ENCODE peak calls at places on chromosomes 3 and 15, in six cellular contexts. B is small intestine; N is CD8-positive, alpha-beta T cell; X is transverse colon; S is endodermal cell; T is hepatocyte. P is an unnamed sample.

GRCh38 chr15:41806291-41807181 is 21.4 kb upstream of the JMJD7 start:
- DNase-seq in B (peak; percentile 76), N (no peak), X (no peak), S (peak; percentile 75), T (no peak), P (no peak)

GRCh38 chr3:72591522-72592421 is 256.5 kb downstream of the SHQ1 start:
- DNase-seq in B (peak; percentile 87), N (no peak), X (peak; percentile 23), S (peak; percentile 80), T (peak; percentile 65), P (peak; percentile 83)

GRCh38 chr3:99639579-99639978 is 1.2 kb downstream of the COL8A1 start:
- DNase-seq in B (no peak), N (no peak), X (no peak), S (no peak), T (no peak), P (no peak)

GRCh38 chr3:176349706-176350105 is 847.6 kb downstream of the TBL1XR1 start:
- DNase-seq in B (no peak), N (no peak), X (no peak), S (no peak), T (no peak), P (no peak)

GRCh38 chr3:143443851-143444331 is 324.3 kb downstream of the CHST2 start:
- DNase-seq in B (peak; percentile 74), N (no peak), X (peak; percentile 70), S (no peak), T (no peak), P (no peak)

GRCh38 chr3:138418556-138419206 is 15.7 kb upstream of the ESYT3 start:
- DNase-seq in B (no peak), N (no peak), X (no peak), S (no peak), T (no peak), P (peak; percentile 19)

GRCh38 chr15:73844356-73844755 is 29.0 kb upstream of the TBC1D21 start:
- DNase-seq in B (no peak), N (no peak), X (no peak), S (peak; percentile 61), T (no peak), P (no peak)

GRCh38 chr3:79815478-79815877 is 47.7 kb upstream of the ROBO1 start:
- DNase-seq in B (no peak), N (no peak), X (no peak), S (no peak), T (no peak), P (no peak)

GRCh38 chr3:37329465-37329864 is 155.1 kb upstream of the LRRFIP2 start:
- DNase-seq in B (no peak), N (no peak), X (no peak), S (no peak), T (no peak), P (no peak)

GRCh38 chr3:122091602-122092006 is 36.4 kb downstream of the CD86 start:
- DNase-seq in B (no peak), N (no peak), X (no peak), S (no peak), T (no peak), P (no peak)

GRCh38 chr3:175335229-175335628 is 476.1 kb downstream of the NAALADL2 start:
- DNase-seq in B (no peak), N (no peak), X (no peak), S (no peak), T (no peak), P (no peak)

GRCh38 chr3:117853923-117854322 is 1144.3 kb downstream of the TUSC7 start:
- DNase-seq in B (no peak), N (no peak), X (no peak), S (no peak), T (peak; percentile 18), P (no peak)

DNA sequence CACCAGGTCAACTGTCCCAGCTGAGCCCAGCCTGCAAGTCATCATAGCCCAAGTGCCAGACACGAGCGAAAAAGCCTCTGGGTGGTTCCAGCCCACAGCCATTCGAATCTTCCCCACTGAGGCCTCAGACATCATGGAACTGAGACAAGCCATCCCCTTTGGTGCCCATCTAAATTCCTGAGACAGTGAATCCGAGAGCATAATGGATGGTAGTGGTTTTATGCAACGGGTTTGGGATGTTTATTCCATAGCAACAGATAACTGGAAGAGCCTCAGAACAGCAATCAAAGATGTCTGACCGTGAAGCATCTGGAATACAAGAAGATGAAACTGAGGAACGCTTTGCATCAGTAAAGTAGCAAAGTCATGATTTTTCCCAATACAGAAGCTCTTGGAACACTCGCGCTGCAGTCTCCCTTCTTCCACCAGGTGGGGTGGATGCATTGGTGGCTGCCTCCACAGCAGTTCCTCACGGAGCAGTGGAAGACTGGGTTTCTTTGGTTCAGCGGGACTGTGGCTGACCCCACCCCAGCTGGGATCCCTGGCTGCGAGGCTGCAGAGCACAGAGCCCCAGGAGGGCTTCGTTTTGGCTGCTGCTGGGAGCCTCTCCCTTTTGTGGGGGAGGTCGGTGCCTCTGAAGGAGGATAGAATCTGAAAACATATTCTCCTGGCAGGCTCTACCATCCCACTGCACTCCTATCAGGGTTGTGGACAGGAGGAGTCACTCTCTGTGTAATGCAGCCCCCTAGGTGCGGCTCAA is 26.4 kb upstream of the PDE8A start:
- DNase-seq in B (peak; percentile 63), N (peak; percentile 48), X (peak; percentile 78), S (peak; percentile 90), T (peak; percentile 85), P (peak; percentile 88)
- H3K4me3 ChIP-seq in B (no peak overlapping the region), N (no peak overlapping the region), X (no peak overlapping the region), S (no peak overlapping the region), T (no peak overlapping the region), P (no peak overlapping the region)

DNA sequence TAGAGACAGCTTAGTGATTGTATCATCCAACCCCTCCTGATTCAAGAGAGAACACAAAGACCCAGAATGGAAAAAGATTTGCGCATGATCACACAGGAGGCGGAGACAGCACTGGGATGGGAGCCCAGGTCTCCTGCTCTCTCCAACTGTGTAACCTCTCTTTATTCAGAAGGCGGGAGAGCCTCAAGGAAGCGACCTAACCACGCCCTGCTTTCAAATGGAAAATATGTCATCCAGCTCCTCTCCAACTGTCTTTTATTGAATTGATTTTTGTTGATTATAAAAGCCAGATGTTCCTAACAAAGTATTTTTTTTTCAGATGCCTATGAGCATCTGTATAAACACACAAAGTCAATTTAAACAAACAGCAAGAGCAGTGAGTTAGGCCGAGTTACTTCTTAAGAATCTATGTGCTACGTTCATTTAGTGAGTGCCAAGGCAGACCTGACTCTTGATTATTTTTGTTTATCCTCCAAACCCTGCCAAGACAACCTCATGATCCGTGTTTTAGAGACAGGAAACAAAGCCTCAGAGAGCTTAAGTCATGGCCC is 74.5 kb downstream of the BFSP2 start:
- DNase-seq in B (no peak), N (no peak), X (no peak), S (no peak), T (peak; percentile 67), P (no peak)
- H3K27ac ChIP-seq in B (peak overlapping the region; percentile 92), N (no peak overlapping the region), X (peak overlapping the region; percentile 67), S (peak overlapping the region; percentile 59), T (peak overlapping the region; percentile 94), P (no peak overlapping the region)

GRCh38 chr3:127819086-127819485 is 3.2 kb downstream of the MGLL start:
- DNase-seq in B (peak; percentile 29), N (no peak), X (no peak), S (peak; percentile 52), T (no peak), P (no peak)
- H3K4me1 ChIP-seq in B (peaks cover 23% of the 10 kb centered on the region), N (peaks cover 6% of the 10 kb centered on the region), X (peaks cover 79% of the 10 kb centered on the region), S (no peaks in the 10 kb centered on the region), T (peaks cover 55% of the 10 kb centered on the region), P (peaks cover 3% of the 10 kb centered on the region)

DNA sequence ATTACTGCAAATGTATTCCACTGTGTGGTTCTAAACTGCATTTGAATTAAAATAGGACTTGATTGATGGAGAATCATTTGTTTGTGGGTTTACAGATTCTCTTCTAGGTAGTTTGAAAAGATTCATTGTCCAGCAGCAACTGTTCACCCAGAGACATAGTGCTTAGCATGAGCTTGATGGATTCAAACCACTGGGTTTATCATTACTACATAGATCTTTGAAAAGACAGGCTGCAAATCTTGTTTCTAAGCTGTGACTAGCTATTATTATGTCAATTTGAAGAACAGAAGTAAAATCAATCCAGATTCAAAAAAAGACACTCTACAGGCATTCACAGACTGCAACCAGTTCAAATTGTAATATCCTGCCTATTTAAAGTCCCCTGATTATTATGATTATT is 49.8 kb downstream of the MBNL1 start:
- DNase-seq in B (no peak), N (no peak), X (no peak), S (no peak), T (no peak), P (no peak)
- H3K4me3 ChIP-seq in B (no peak overlapping the region), N (no peak overlapping the region), X (no peak overlapping the region), S (no peak overlapping the region), T (no peak overlapping the region), P (no peak overlapping the region)

GRCh38 chr3:24428470-24428869 is 66.2 kb downstream of the THRB start:
- DNase-seq in B (no peak), N (no peak), X (no peak), S (no peak), T (no peak), P (no peak)

GRCh38 chr3:24437326-24437725 is 57.3 kb downstream of the THRB start:
- DNase-seq in B (no peak), N (no peak), X (no peak), S (no peak), T (no peak), P (no peak)

GRCh38 chr3:24435581-24435980 is 59.1 kb downstream of the THRB start:
- DNase-seq in B (no peak), N (no peak), X (no peak), S (no peak), T (no peak), P (no peak)

GRCh38 chr3:24432989-24433388 is 61.7 kb downstream of the THRB start:
- DNase-seq in B (no peak), N (no peak), X (no peak), S (no peak), T (no peak), P (no peak)

DNA sequence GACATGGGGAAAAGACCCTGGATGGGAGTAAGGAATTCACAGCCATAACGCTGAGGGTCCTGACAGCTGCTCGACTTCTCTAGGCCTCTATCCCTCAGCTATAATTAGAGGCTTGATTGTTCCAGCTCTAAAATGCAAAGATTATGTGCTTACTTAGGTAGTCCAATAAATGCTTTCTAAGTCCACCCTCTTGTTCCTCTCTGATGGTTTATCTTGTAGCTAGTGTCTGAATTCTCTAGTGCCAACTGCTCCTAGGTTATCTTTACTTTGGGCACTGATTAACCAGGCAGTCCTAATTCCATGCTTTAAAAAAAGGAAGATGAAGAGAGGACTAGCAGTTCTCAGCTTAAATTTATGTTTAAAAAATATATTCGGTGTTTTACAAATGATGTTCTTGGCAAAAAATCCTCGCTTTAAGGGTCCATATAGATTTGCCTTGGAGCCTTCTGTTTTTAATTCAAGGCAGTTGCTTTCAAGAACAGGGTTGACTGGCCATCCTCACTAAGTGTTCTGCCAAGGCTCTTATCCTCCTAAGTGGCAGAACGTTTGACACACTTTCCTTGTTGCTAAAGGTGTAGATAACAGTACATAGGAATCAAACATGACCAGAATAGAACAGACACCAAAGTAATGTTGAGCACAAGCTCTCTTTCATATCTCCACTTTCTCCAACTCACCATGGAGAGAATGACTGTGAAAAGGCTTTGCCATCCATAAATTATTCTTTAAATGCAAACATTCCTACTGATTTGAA is 60.6 kb downstream of the THRB start:
- DNase-seq in B (peak; percentile 55), N (no peak), X (no peak), S (no peak), T (no peak), P (no peak)
- H3K27ac ChIP-seq in B (no peak overlapping the region), N (no peak overlapping the region), X (no peak overlapping the region), S (no peak overlapping the region), T (peak overlapping the region; percentile 46), P (no peak overlapping the region)